ENCODE peak calls at places on chromosomes 3 and 15, in ten cellular contexts. R, C, M, O, G, Z, W, Y, X and K are unnamed samples.

GRCh38 chr3:148707596-148708386 is 10.1 kb downstream of the AGTR1 start:
- DNase-seq in R (no peak), X (no peak), W (no peak), Z (no peak), O (no peak), M (no peak), G (no peak), C (peak), Y (no peak), K (no peak)

GRCh38 chr15:69697913-69698312 is 245.3 kb downstream of the RPLP1 start:
- DNase-seq in X (no peak), W (no peak), Y (no peak), G (no peak), M (no peak), C (no peak), Z (no peak), O (peak), R (no peak), K (no peak)

GRCh38 chr3:188157971-188158370 is 4.0 kb downstream of the LPP start:
- DNase-seq in Y (no peak), X (no peak), R (no peak), W (no peak), C (no peak), G (no peak), Z (no peak), O (no peak), M (no peak), K (no peak)

GRCh38 chr3:113148814-113149213 is 62.5 kb upstream of the BOC start:
- DNase-seq in W (no peak), Y (no peak), Z (no peak), C (no peak), R (no peak), X (no peak), G (no peak), O (no peak), M (no peak), K (no peak)

GRCh38 chr15:56146756-56147155 is 96.9 kb downstream of the RFX7 start:
- DNase-seq in O (no peak), Z (no peak), R (no peak), M (no peak), W (no peak), C (no peak), X (no peak), G (no peak), Y (no peak), K (no peak)

GRCh38 chr15:65286069-65286703 is 497 bp downstream of the PARP16 start:
- DNase-seq in C (peak), M (no peak), Y (no peak), Z (peak), G (no peak), R (peak), X (no peak), O (no peak), W (peak), K (peak)

GRCh38 chr15:51861557-51862350 is 32.3 kb downstream of the TMOD3 start:
- DNase-seq in X (peak), W (no peak), M (peak), R (peak), O (no peak), Y (peak), C (no peak), G (no peak), Z (peak), K (no peak)

GRCh38 chr15:57334257-57334656 is 42.0 kb upstream of the CGNL1 start:
- DNase-seq in M (no peak), W (peak), C (peak), R (no peak), Z (peak), Y (no peak), X (no peak), O (no peak), G (no peak), K (no peak)

GRCh38 chr3:30549600-30549999 is 56.8 kb upstream of the TGFBR2 start:
- DNase-seq in X (no peak), C (no peak), R (no peak), Z (no peak), W (no peak), Y (no peak), M (no peak), G (no peak), O (no peak), K (no peak)

GRCh38 chr3:171700157-171700556 is 110.1 kb downstream of the PLD1 start:
- DNase-seq in R (no peak), C (no peak), G (no peak), X (no peak), Z (no peak), Y (no peak), O (no peak), M (no peak), W (no peak), K (no peak)

GRCh38 chr3:50163572-50163971 is 8.4 kb downstream of the SEMA3F start:
- DNase-seq in Z (no peak), C (no peak), X (no peak), O (no peak), Y (no peak), R (no peak), W (no peak), M (no peak), G (no peak), K (no peak)

GRCh38 chr15:52080031-52080430 is 32.5 kb downstream of the BCL2L10 start:
- DNase-seq in M (no peak), C (peak), R (no peak), O (no peak), G (no peak), Z (no peak), X (no peak), W (peak), Y (no peak), K (no peak)

GRCh38 chr3:57691411-57692133 is 1.3 kb downstream of the DENND6A start:
- DNase-seq in Z (peak), R (no peak), X (no peak), G (no peak), M (no peak), O (no peak), W (no peak), C (no peak), Y (no peak), K (peak)

GRCh38 chr3:61448378-61448777 is 113.0 kb upstream of the PTPRG start:
- DNase-seq in Z (no peak), R (no peak), W (peak), X (no peak), M (no peak), O (no peak), Y (no peak), G (no peak), C (no peak), K (no peak)

GRCh38 chr3:149221783-149222517 is at the start of gene CP:
- DNase-seq in W (peak), C (no peak), R (no peak), G (no peak), Y (no peak), O (no peak), M (no peak), Z (no peak), X (no peak), K (no peak)

GRCh38 chr3:173584834-173585831 is 187.6 kb downstream of the NLGN1 start:
- DNase-seq in Z (no peak), G (no peak), W (peak), X (no peak), C (peak), R (no peak), O (peak), Y (no peak), M (no peak), K (no peak)

GRCh38 chr3:48426401-48426909 is 3.4 kb downstream of the PLXNB1 start:
- DNase-seq in O (no peak), Z (no peak), X (no peak), Y (no peak), C (no peak), R (no peak), W (no peak), M (no peak), G (no peak), K (no peak)

GRCh38 chr3:10551821-10552630 is 46.6 kb upstream of the ATP2B2 start:
- DNase-seq in O (no peak), W (no peak), R (peak), Y (peak), Z (peak), C (peak), G (peak), X (peak), M (peak), K (no peak)

GRCh38 chr3:52124126-52124525 is 30.1 kb downstream of the POC1A start:
- DNase-seq in Y (no peak), M (no peak), W (no peak), R (no peak), X (no peak), G (no peak), Z (no peak), O (no peak), C (no peak), K (no peak)

GRCh38 chr3:46857485-46858341 is 5.5 kb downstream of the MYL3 start:
- DNase-seq in O (no peak), G (no peak), Y (no peak), M (no peak), W (no peak), Z (no peak), X (no peak), R (no peak), C (no peak), K (no peak)

GRCh38 chr15:82742134-82742533 is 32.5 kb upstream of the AP3B2 start:
- DNase-seq in G (no peak), Y (no peak), W (no peak), X (no peak), M (no peak), R (no peak), Z (no peak), O (no peak), C (peak), K (no peak)

GRCh38 chr15:57323806-57324589 is 52.3 kb upstream of the CGNL1 start:
- DNase-seq in R (no peak), X (no peak), Y (peak), W (peak), M (no peak), Z (peak), O (no peak), G (peak), C (peak), K (peak)

GRCh38 chr3:55534876-55535275 is 47.8 kb upstream of the WNT5A start:
- DNase-seq in X (no peak), G (no peak), W (no peak), M (no peak), C (no peak), Y (no peak), R (no peak), O (no peak), Z (no peak), K (no peak)

GRCh38 chr3:72144773-72145505 is 360.0 kb upstream of the PROK2 start:
- DNase-seq in X (no peak), C (no peak), Y (no peak), W (peak), M (no peak), R (no peak), Z (peak), G (peak), O (no peak), K (no peak)

GRCh38 chr3:70606018-70606417 is 293.6 kb upstream of the MDFIC2 start:
- DNase-seq in Y (no peak), G (no peak), X (no peak), M (no peak), Z (no peak), C (peak), O (peak), R (no peak), W (no peak), K (peak)

GRCh38 chr3:149527531-149528343 is 53.2 kb downstream of the TM4SF4 start:
- DNase-seq in G (no peak), C (no peak), M (no peak), Z (no peak), Y (no peak), W (peak), O (no peak), R (no peak), X (no peak), K (no peak)

GRCh38 chr15:85580914-85581313 is 200.5 kb downstream of the AKAP13 start:
- DNase-seq in M (no peak), X (peak), Z (no peak), C (peak), G (no peak), O (no peak), W (no peak), Y (peak), R (no peak), K (no peak)

GRCh38 chr3:127722104-127722784 is 49.5 kb downstream of the ABTB1 start:
- DNase-seq in C (no peak), G (no peak), Y (no peak), X (no peak), Z (no peak), R (no peak), M (no peak), W (no peak), O (no peak), K (no peak)

GRCh38 chr3:138726966-138727365 is 107.8 kb downstream of the PIK3CB start:
- DNase-seq in Z (no peak), M (no peak), X (no peak), R (no peak), O (no peak), G (no peak), Y (no peak), C (peak), W (peak), K (no peak)

GRCh38 chr15:78682693-78683410 is 41.8 kb upstream of the CHRNB4 start:
- DNase-seq in G (no peak), Y (no peak), R (no peak), O (no peak), C (no peak), X (no peak), Z (no peak), W (no peak), M (no peak), K (no peak)